ENCODE peak calls at places on chromosomes 12 and 14, in ten cellular contexts. E is amniotic stem cell; X is NCI-H1092 treated with DMSO at 0.1 percent for 48 hours; O is foreskin fibroblast; W is tibial artery; T is GM23248; M is stimulated activated CD4-positive, alpha-beta T cell treated with anti-CD3 and anti-CD28 coated beads, Interleukin-1b, Interleukin-23, amount 100 ng/mL, for 24 hours; D is AG08395; F is SJCRH30; P is fibroblast of the conjunctiva. B is an unnamed sample.
A peak's percentile ranks its signal among the peaks of the same experiment; 100 is the strongest.

GRCh38 chr14:55609681-55610080 is 29.7 kb downstream of the KTN1 start:
- DNase-seq in E (no peak), X (no peak), O (peak; percentile 42), W (no peak), T (peak; percentile 71), M (no peak), D (peak; percentile 50), F (no peak), P (no peak), B (no peak)

GRCh38 chr12:95164656-95165055 is 52.6 kb downstream of the FGD6 start:
- DNase-seq in E (no peak), X (no peak), O (no peak), W (no peak), T (peak; percentile 30), M (no peak), D (peak; percentile 6), F (no peak), P (no peak), B (no peak)

GRCh38 chr14:27750096-27750495 is 1016.5 kb upstream of the FOXG1 start:
- DNase-seq in E (no peak), X (no peak), O (no peak), W (no peak), T (no peak), M (no peak), D (no peak), F (no peak), P (no peak), B (no peak)

GRCh38 chr14:55107766-55108554 is 21.1 kb upstream of the LGALS3 start:
- DNase-seq in E (peak; percentile 97), X (no peak), O (peak; percentile 99), W (peak; percentile 96), T (peak; percentile 99), M (no peak), D (peak; percentile 97), F (peak; percentile 76), P (peak; percentile 96), B (no peak)

GRCh38 chr14:54133896-54134295 is 177.3 kb upstream of the BMP4 start:
- DNase-seq in E (no peak), X (no peak), O (peak; percentile 62), W (no peak), T (peak; percentile 32), M (no peak), D (no peak), F (no peak), P (no peak), B (no peak)

GRCh38 chr14:33754264-33754663 is 196.6 kb downstream of the EGLN3 start:
- DNase-seq in E (no peak), X (no peak), O (no peak), W (no peak), T (peak; percentile 21), M (no peak), D (peak; percentile 67), F (no peak), P (no peak), B (no peak)

GRCh38 chr12:19451196-19451595 is 11.9 kb downstream of the AEBP2 start:
- DNase-seq in E (no peak), X (no peak), O (no peak), W (peak; percentile 47), T (peak; percentile 23), M (no peak), D (no peak), F (peak; percentile 94), P (no peak), B (no peak)

GRCh38 chr12:58503731-58504520 is 416.4 kb downstream of the LRIG3 start:
- DNase-seq in E (no peak), X (no peak), O (peak; percentile 78), W (no peak), T (peak; percentile 29), M (no peak), D (no peak), F (no peak), P (peak; percentile 30), B (no peak)

GRCh38 chr12:54173066-54173726 is 15.6 kb downstream of the SMUG1 start:
- DNase-seq in E (peak; percentile 1), X (peak; percentile 94), O (peak; percentile 19), W (no peak), T (peak; percentile 76), M (no peak), D (peak; percentile 45), F (peak; percentile 67), P (no peak), B (no peak)

GRCh38 chr12:103832048-103832798 is 8.8 kb downstream of the NT5DC3 start:
- DNase-seq in E (no peak), X (no peak), O (no peak), W (no peak), T (no peak), M (no peak), D (no peak), F (no peak), P (no peak), B (no peak)

GRCh38 chr14:33693237-33693636 is 257.6 kb downstream of the EGLN3 start:
- DNase-seq in E (no peak), X (no peak), O (peak; percentile 76), W (no peak), T (peak; percentile 46), M (no peak), D (peak; percentile 59), F (no peak), P (peak; percentile 53), B (no peak)

GRCh38 chr14:63205850-63206249 is 1.6 kb downstream of the RHOJ start:
- DNase-seq in E (no peak), X (peak; percentile 22), O (no peak), W (no peak), T (peak; percentile 14), M (no peak), D (no peak), F (peak; percentile 36), P (no peak), B (no peak)

B was measured in effector CD8-positive, alpha-beta T cell.